ENCODE peak calls at places on chromosome 11, in eight cellular contexts. V is esophagus squamous epithelium, X is H1, Q is tibial nerve, F is right lobe of liver, B is ovary, R is stomach, N is HepG2. M is an unnamed sample.

GRCh38 chr11:92870241-92870826 is 99.1 kb upstream of the MTNR1B start:
- DNase-seq in X (no peak), N (no peak), V (no peak), Q (no peak), B (no peak), F (no peak), R (no peak), M (no peak)

GRCh38 chr11:66216911-66217310 is 51.5 kb upstream of the RAB1B start:
- DNase-seq in V (no peak), B (peak; percentile 4), F (peak; percentile 4), N (no peak), X (no peak), R (no peak), Q (no peak), M (no peak)

GRCh38 chr11:122656073-122656630 is 630 bp downstream of the UBASH3B start:
- DNase-seq in R (peak; percentile 38), V (no peak), N (no peak), B (peak; percentile 74), Q (peak; percentile 23), X (peak; percentile 81), F (peak; percentile 59), M (peak; percentile 38)

GRCh38 chr11:108927791-108928545 is 263.1 kb downstream of the DDX10 start:
- DNase-seq in N (no peak), R (no peak), B (no peak), X (no peak), Q (no peak), V (no peak), F (no peak), M (no peak)

GRCh38 chr11:14148653-14149273 is 186.2 kb downstream of the SPON1 start:
- DNase-seq in V (no peak), F (no peak), B (no peak), X (no peak), Q (no peak), R (no peak), N (peak; percentile 16), M (no peak)

GRCh38 chr11:85269109-85269508 is 358.0 kb downstream of the DLG2 start:
- DNase-seq in V (no peak), R (no peak), B (no peak), X (no peak), Q (no peak), N (no peak), F (no peak), M (no peak)

GRCh38 chr11:95011376-95011775 is 13.7 kb upstream of the KDM4E start:
- DNase-seq in N (no peak), X (no peak), Q (no peak), B (no peak), R (no peak), V (no peak), F (no peak), M (no peak)

GRCh38 chr11:86740628-86741488 is 59.5 kb upstream of the PRSS23 start:
- DNase-seq in V (no peak), Q (peak; percentile 14), F (no peak), B (peak; percentile 54), X (no peak), R (no peak), N (peak; percentile 78), M (peak; percentile 46)

GRCh38 chr11:117875397-117876048 is 935 bp downstream of the FXYD6 start:
- DNase-seq in R (no peak), V (no peak), B (no peak), N (no peak), F (no peak), Q (no peak), X (peak; percentile 59), M (peak; percentile 22)

GRCh38 chr11:29019960-29020683 is 911.9 kb downstream of the METTL15 start:
- DNase-seq in Q (no peak), X (peak; percentile 45), F (no peak), V (no peak), B (no peak), R (no peak), N (no peak), M (no peak)

GRCh38 chr11:118872403-118872821 is 11.3 kb upstream of the CXCR5 start:
- DNase-seq in F (no peak), B (peak; percentile 83), X (no peak), R (no peak), V (no peak), N (no peak), Q (no peak), M (no peak)

GRCh38 chr11:80330302-80330701 is 889.5 kb upstream of the TENM4 start:
- DNase-seq in F (no peak), B (no peak), V (no peak), Q (no peak), X (no peak), N (no peak), R (no peak), M (no peak)

GRCh38 chr11:128653828-128654231 is 40.0 kb upstream of the FLI1 start:
- DNase-seq in R (peak; percentile 44), N (no peak), B (no peak), F (peak; percentile 59), V (no peak), X (peak; percentile 57), Q (no peak), M (peak; percentile 71)

GRCh38 chr11:43222215-43222614 is 89.6 kb upstream of the API5 start:
- DNase-seq in Q (no peak), V (no peak), B (no peak), X (no peak), N (no peak), R (no peak), F (no peak), M (no peak)

GRCh38 chr11:93842461-93842860 is 8.0 kb downstream of the VSTM5 start:
- DNase-seq in B (no peak), N (no peak), V (no peak), F (no peak), R (peak; percentile 83), X (no peak), Q (no peak), M (peak; percentile 16)

GRCh38 chr11:124672531-124673215 is 866 bp downstream of the SIAE start:
- DNase-seq in X (no peak), V (no peak), B (no peak), F (no peak), Q (no peak), N (no peak), R (no peak), M (no peak)

GRCh38 chr11:124670732-124671131 is 2.8 kb downstream of the SIAE start:
- DNase-seq in Q (no peak), X (no peak), N (no peak), F (no peak), V (no peak), R (no peak), B (no peak), M (no peak)

GRCh38 chr11:124674168-124674517 is 439 bp downstream of the SPA17 start:
- DNase-seq in X (no peak), F (no peak), N (no peak), B (no peak), V (no peak), R (no peak), Q (no peak), M (no peak)

GRCh38 chr11:124674571-124674970 is 867 bp downstream of the SPA17 start:
- DNase-seq in N (no peak), V (no peak), Q (no peak), X (no peak), F (no peak), R (no peak), B (no peak), M (no peak)

GRCh38 chr11:124673333-124674167 is at the start of the genes SIAE and SPA17:
- DNase-seq in R (peak; percentile 93), X (peak; percentile 96), B (peak; percentile 94), N (peak; percentile 91), Q (peak; percentile 86), F (peak; percentile 95), V (peak; percentile 90), M (peak; percentile 95)
- TF ChIP-seq POLR2A in R (no peak), X (no peak), B (peak; percentile 51), N (peak; percentile 87), Q (peak; percentile 30), F (peak; percentile 72), V (peak; percentile 28), M (peak; percentile 70)

GRCh38 chr11:69129647-69130046 is 26.1 kb upstream of the SMIM38 start:
- DNase-seq in B (peak; percentile 5), F (no peak), Q (no peak), R (no peak), N (no peak), X (no peak), V (no peak), M (no peak)

GRCh38 chr11:69127091-69127850 is 28.5 kb upstream of the SMIM38 start:
- DNase-seq in N (no peak), F (no peak), B (peak; percentile 19), X (no peak), V (no peak), R (peak; percentile 79), Q (peak; percentile 5), M (peak; percentile 48)

GRCh38 chr11:69127884-69128283 is 27.9 kb upstream of the SMIM38 start:
- DNase-seq in X (no peak), R (no peak), V (no peak), B (no peak), N (no peak), F (no peak), Q (no peak), M (no peak)

GRCh38 chr11:69130586-69131566 is 24.9 kb upstream of the SMIM38 start:
- DNase-seq in B (peak; percentile 24), R (peak; percentile 83), F (no peak), V (no peak), N (no peak), Q (peak; percentile 4), X (no peak), M (peak; percentile 31)

GRCh38 chr11:69129053-69129452 is 26.7 kb upstream of the SMIM38 start:
- DNase-seq in V (no peak), R (no peak), B (no peak), N (no peak), F (no peak), X (no peak), Q (no peak), M (no peak)
- TF ChIP-seq POLR2A in V (no peak), R (no peak), B (no peak), N (no peak), F (no peak), X (no peak), Q (no peak), M (no peak)

GRCh38 chr11:134068829-134069425 is at the start of gene JAM3:
- DNase-seq in R (peak; percentile 87), X (peak; percentile 99), F (peak; percentile 83), V (peak; percentile 49), Q (peak; percentile 94), N (peak; percentile 83), B (peak; percentile 98), M (peak; percentile 84)
- TF ChIP-seq POLR2A in R (no peak), X (no peak), F (no peak), V (peak; percentile 86), Q (peak; percentile 96), N (no peak), B (peak; percentile 88), M (peak; percentile 36)

GRCh38 chr11:120198403-120198786 is 12.4 kb upstream of the OAF start:
- DNase-seq in V (no peak), F (no peak), N (no peak), R (no peak), Q (no peak), B (peak; percentile 24), X (no peak), M (no peak)

GRCh38 chr11:120197977-120198376 is 12.9 kb upstream of the OAF start:
- DNase-seq in V (no peak), R (no peak), X (no peak), B (peak; percentile 13), Q (no peak), F (no peak), N (peak; percentile 79), M (no peak)

GRCh38 chr11:120198787-120199469 is 11.9 kb upstream of the OAF start:
- DNase-seq in R (no peak), B (peak; percentile 26), V (no peak), N (peak; percentile 67), Q (no peak), X (no peak), F (no peak), M (no peak)

GRCh38 chr11:120196857-120197253 is 14.0 kb upstream of the OAF start:
- DNase-seq in R (no peak), B (peak; percentile 14), V (no peak), F (no peak), N (no peak), X (no peak), Q (no peak), M (no peak)

GRCh38 chr11:120197254-120197891 is 13.5 kb upstream of the OAF start:
- DNase-seq in Q (no peak), B (peak; percentile 27), X (no peak), F (no peak), R (no peak), V (no peak), N (peak; percentile 66), M (no peak)
- TF ChIP-seq POLR2A in Q (no peak), B (no peak), X (no peak), F (no peak), R (no peak), V (no peak), N (no peak), M (no peak)